ENCODE peak calls at places on chromosomes 13 and 19, in five cellular contexts. Y is tibial artery, M is spleen, Z is body of pancreas, I is ascending aorta. U is an unnamed sample.

GRCh38 chr13:97506511-97506910 is 72.5 kb downstream of the RAP2A start:
- DNase-seq in Y (no peak), M (no peak), Z (no peak), I (no peak), U (peak; percentile 8)

GRCh38 chr19:14091086-14091884 is 734 bp upstream of the SAMD1 start:
- DNase-seq in Y (peak; percentile 93), M (peak; percentile 95), Z (peak; percentile 43), I (no peak), U (peak; percentile 14)

GRCh38 chr19:33245948-33246728 is 20.5 kb upstream of the SLC7A10 start:
- DNase-seq in Y (no peak), M (peak; percentile 73), Z (no peak), I (no peak), U (no peak)

GRCh38 chr13:41017153-41017552 is 2.0 kb downstream of the ELF1 start:
- DNase-seq in Y (no peak), M (no peak), Z (peak; percentile 40), I (no peak), U (no peak)

GRCh38 chr19:4430760-4431159 is 26.8 kb downstream of the UBXN6 start:
- DNase-seq in Y (no peak), M (no peak), Z (no peak), I (no peak), U (no peak)

GRCh38 chr19:55082023-55082851 is 6.6 kb downstream of the EPS8L1 start:
- DNase-seq in Y (no peak), M (no peak), Z (no peak), I (no peak), U (no peak)

GRCh38 chr19:18173572-18174294 is at the start of gene IFI30:
- DNase-seq in Y (peak; percentile 90), M (peak; percentile 97), Z (peak; percentile 96), I (peak; percentile 53), U (peak; percentile 61)

GRCh38 chr13:66855110-66855509 is 375.0 kb downstream of the PCDH9 start:
- DNase-seq in Y (no peak), M (no peak), Z (no peak), I (no peak), U (no peak)

GRCh38 chr13:110099922-110100321 is 207.0 kb downstream of the COL4A1 start:
- DNase-seq in Y (no peak), M (no peak), Z (no peak), I (no peak), U (no peak)

GRCh38 chr13:100139822-100140221 is 50.9 kb downstream of the PCCA start:
- DNase-seq in Y (no peak), M (no peak), Z (no peak), I (no peak), U (no peak)

GRCh38 chr13:112341976-112342735 is 34.0 kb upstream of the SPACA7 start:
- DNase-seq in Y (peak; percentile 48), M (peak; percentile 43), Z (no peak), I (no peak), U (no peak)

GRCh38 chr19:5526691-5527090 is 41.1 kb downstream of the TINCR start:
- DNase-seq in Y (no peak), M (no peak), Z (no peak), I (no peak), U (no peak)

GRCh38 chr19:45113628-45114027 is 20.6 kb downstream of the PPP1R37 start:
- DNase-seq in Y (no peak), M (no peak), Z (peak; percentile 50), I (no peak), U (no peak)

GRCh38 chr19:32702010-32702409 is 10.4 kb downstream of the NUDT19 start:
- DNase-seq in Y (no peak), M (no peak), Z (peak; percentile 27), I (no peak), U (no peak)

GRCh38 chr19:8610041-8610927 is at the start of gene ADAMTS10:
- DNase-seq in Y (peak; percentile 78), M (peak; percentile 78), Z (peak; percentile 40), I (no peak), U (no peak)

GRCh38 chr19:30003862-30004261 is 61.8 kb downstream of the URI1 start:
- DNase-seq in Y (no peak), M (no peak), Z (no peak), I (no peak), U (no peak)

GRCh38 chr13:109228211-109228610 is 558.2 kb downstream of the IRS2 start:
- DNase-seq in Y (no peak), M (no peak), Z (no peak), I (no peak), U (no peak)

GRCh38 chr13:32754179-32754578 is 167.9 kb downstream of the PDS5B start:
- DNase-seq in Y (no peak), M (no peak), Z (no peak), I (no peak), U (no peak)

GRCh38 chr19:5231857-5232503 is 108.6 kb downstream of the PTPRS start:
- DNase-seq in Y (no peak), M (no peak), Z (no peak), I (no peak), U (no peak)

GRCh38 chr13:33228645-33229445 is 56.7 kb downstream of the STARD13 start:
- DNase-seq in Y (no peak), M (no peak), Z (no peak), I (no peak), U (no peak)

GRCh38 chr13:112885782-112886268 is 83.2 kb upstream of the MCF2L start:
- DNase-seq in Y (peak; percentile 86), M (peak; percentile 87), Z (peak; percentile 95), I (no peak), U (peak; percentile 56)

GRCh38 chr19:32814624-32815023 is 54.9 kb downstream of the SLC7A9 start:
- DNase-seq in Y (no peak), M (no peak), Z (no peak), I (no peak), U (no peak)

GRCh38 chr19:33064778-33065550 is at the start of gene RHPN2:
- DNase-seq in Y (no peak), M (peak; percentile 80), Z (peak; percentile 73), I (no peak), U (peak; percentile 22)

GRCh38 chr19:33297401-33298145 is 4.8 kb downstream of the CEBPA start:
- DNase-seq in Y (no peak), M (peak; percentile 38), Z (no peak), I (no peak), U (no peak)

GRCh38 chr19:4606921-4607678 is 32.2 kb upstream of the TNFAIP8L1 start:
- DNase-seq in Y (no peak), M (peak; percentile 73), Z (peak; percentile 70), I (no peak), U (peak; percentile 31)

GRCh38 chr19:23914402-23915286 is at the start of gene ZNF726:
- DNase-seq in Y (peak; percentile 91), M (peak; percentile 92), Z (peak; percentile 64), I (peak; percentile 47), U (peak; percentile 71)

GRCh38 chr19:4909172-4909896 is at the start of gene UHRF1:
- DNase-seq in Y (no peak), M (no peak), Z (no peak), I (no peak), U (no peak)

GRCh38 chr19:51467864-51468544 is 9.8 kb upstream of the SIGLEC8 start:
- DNase-seq in Y (no peak), M (peak; percentile 29), Z (no peak), I (no peak), U (no peak)

DNA sequence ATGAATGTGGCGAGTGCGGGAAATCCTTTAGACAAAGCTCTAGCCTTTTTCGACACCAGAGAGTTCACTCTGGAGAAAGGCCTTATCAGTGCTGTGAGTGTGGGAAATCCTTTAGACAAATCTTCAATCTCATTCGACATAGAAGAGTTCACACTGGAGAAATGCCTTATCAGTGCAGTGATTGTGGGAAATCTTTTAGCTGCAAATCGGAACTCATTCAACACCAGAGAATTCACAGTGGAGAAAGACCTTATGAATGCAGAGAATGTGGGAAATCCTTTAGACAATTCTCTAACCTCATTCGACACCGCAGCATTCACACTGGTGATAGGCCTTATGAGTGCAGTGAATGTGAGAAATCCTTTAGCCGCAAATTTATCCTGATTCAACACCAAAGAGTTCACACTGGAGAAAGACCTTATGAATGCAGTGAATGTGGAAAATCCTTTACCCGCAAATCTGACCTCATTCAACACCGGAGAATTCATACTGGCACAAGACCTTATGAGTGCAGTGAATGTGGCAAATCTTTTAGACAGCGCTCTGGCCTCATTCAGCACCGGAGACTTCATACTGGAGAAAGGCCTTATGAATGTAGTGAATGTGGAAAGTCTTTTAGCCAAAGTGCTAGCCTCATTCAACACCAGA is 5.7 kb downstream of the ZNF551 start:
- DNase-seq in Y (no peak), M (no peak), Z (no peak), I (no peak), U (no peak)
- H3K4me3 ChIP-seq in Y (no peak overlapping the region), M (no peak overlapping the region), Z (no peak overlapping the region), I (no peak overlapping the region), U (no peak overlapping the region)

DNA sequence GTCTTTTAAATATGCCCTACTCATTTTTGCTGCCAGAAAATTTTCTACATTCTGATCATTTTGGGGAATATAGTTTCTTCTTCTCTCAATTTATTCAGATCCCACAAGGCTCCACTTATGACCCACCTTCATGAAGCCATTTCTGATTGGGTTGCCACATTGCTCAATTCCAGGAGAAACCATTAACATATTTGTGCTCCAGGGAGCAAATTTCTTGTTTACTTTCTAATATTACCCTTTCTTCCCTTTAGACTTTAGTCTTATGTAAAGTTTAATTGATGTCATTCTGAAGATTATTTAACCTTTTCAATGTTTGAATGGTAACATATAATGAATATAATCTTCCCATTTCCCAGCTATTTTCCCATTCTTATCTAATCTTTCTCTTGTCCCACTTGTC is 331.8 kb downstream of the ITGBL1 start:
- DNase-seq in Y (no peak), M (no peak), Z (no peak), I (no peak), U (no peak)
- H3K4me3 ChIP-seq in Y (no peak overlapping the region), M (no peak overlapping the region), Z (no peak overlapping the region), I (no peak overlapping the region), U (no peak overlapping the region)

DNA sequence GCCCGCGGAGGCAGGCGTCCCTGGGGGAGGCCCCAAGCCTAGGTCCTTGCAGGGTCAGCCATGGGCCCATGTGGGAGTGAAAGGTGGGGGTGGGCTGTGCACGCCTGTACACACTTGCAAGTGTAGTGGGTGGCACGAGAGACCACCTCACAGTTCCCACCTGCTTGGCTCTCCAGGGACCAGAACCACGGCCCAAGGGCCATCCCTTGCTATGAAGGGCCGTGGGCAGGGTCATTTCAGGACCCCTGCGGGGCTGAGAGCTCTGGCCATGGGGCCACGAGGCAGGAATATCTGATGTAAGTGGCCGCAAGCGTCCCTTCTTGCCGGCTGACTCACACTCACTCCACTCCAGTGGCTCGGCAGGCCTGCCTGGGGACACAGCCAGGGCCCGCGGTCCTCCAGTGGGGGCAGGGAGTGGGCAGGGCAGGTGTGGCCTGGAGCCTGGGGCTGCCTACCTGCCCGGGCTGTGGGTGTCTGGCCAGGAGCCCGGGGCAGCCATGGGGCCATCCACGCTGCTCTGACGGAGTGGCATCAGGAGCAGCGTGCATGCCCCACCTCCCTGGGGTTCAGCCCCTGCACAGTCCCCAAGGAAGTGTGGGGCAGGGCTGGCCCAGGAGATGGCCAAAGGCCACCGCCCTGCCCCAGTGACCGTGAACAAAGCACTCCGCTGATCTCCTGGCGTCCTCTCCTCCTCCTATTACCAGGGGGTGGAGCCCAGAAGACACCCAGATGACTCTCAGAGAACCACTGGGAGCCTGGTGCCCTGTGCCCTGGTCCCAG is 8.6 kb upstream of the MKNK2 start:
- DNase-seq in Y (peak; percentile 93), M (peak; percentile 85), Z (peak; percentile 95), I (peak; percentile 39), U (no peak)
- H3K4me3 ChIP-seq in Y (peak overlapping the region; percentile 74), M (no peak overlapping the region), Z (no peak overlapping the region), I (peak overlapping the region; percentile 85), U (no peak overlapping the region)

DNA sequence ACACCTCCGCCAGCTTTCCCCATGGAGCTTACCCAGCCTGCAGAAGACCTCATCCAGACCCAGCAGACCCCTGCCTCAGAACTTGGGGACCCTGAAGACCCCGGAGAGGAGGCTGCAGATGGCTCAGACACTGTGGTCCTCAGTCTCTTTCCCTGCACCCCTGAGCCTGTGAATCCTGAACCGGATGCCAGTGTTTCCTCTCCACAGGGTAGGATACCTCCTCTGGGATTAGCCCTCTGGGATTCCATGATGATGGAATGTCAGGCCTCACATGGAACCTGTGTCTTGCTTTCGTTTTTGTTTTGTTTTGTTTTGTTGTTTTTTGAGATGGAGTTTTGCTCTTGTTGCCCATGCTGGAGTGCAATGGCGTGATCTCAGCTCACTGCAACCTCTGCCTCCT is 1.9 kb downstream of the RFXANK start:
- DNase-seq in Y (no peak), M (no peak), Z (no peak), I (no peak), U (no peak)
- H3K4me3 ChIP-seq in Y (peak overlapping the region; percentile 93), M (no peak overlapping the region), Z (no peak overlapping the region), I (peak overlapping the region; percentile 93), U (peak overlapping the region; percentile 72)

U was measured in tibial nerve.